ENCODE peak calls at places on chromosomes 7 and 10, in eight cellular contexts. D, G, W, Z, H, V, I and M are unnamed samples.

GRCh38 chr7:99459087-99459486 is 6.9 kb downstream of the ATP5MF start:
- DNase-seq in H (no peak), I (no peak), Z (peak), D (no peak), W (peak), G (peak), V (peak), M (no peak)

GRCh38 chr10:131902691-131903090 is 1.9 kb downstream of the PPP2R2D start:
- DNase-seq in G (no peak), V (no peak), Z (no peak), H (no peak), I (no peak), D (no peak), W (no peak), M (no peak)

GRCh38 chr10:102540023-102540422 is 36.3 kb downstream of the SUFU start:
- DNase-seq in G (no peak), W (peak), Z (peak), D (peak), H (peak), V (peak), I (no peak), M (no peak)

GRCh38 chr7:158824028-158824427 is 5.3 kb downstream of the ESYT2 start:
- DNase-seq in D (no peak), G (no peak), H (peak), Z (peak), V (no peak), I (no peak), W (peak), M (no peak)

GRCh38 chr7:36217961-36218284 is 64.9 kb downstream of the EEPD1 start:
- DNase-seq in D (no peak), W (no peak), Z (no peak), G (no peak), V (no peak), I (no peak), H (no peak), M (no peak)

GRCh38 chr10:74058071-74058470 is 60.2 kb downstream of the VCL start:
- DNase-seq in D (no peak), H (no peak), V (no peak), I (no peak), W (no peak), Z (no peak), G (peak), M (no peak)

GRCh38 chr7:108403597-108404217 is 52.5 kb downstream of the NRCAM start:
- DNase-seq in H (no peak), Z (no peak), W (no peak), V (no peak), I (no peak), G (peak), D (no peak), M (no peak)

GRCh38 chr10:126433351-126433750 is 45.1 kb upstream of the ADAM12 start:
- DNase-seq in D (peak), W (peak), Z (no peak), I (peak), H (no peak), G (no peak), V (no peak), M (no peak)

GRCh38 chr10:87850742-87851205 is 12.6 kb downstream of the KLLN start:
- DNase-seq in Z (peak), G (peak), W (no peak), V (peak), I (peak), H (no peak), D (peak), M (peak)

GRCh38 chr10:116760919-116761318 is 18.6 kb upstream of the HSPA12A start:
- DNase-seq in G (no peak), Z (no peak), D (no peak), H (no peak), I (no peak), W (no peak), V (no peak), M (no peak)

GRCh38 chr7:42097756-42098155 is 139.3 kb downstream of the GLI3 start:
- DNase-seq in G (no peak), W (peak), I (peak), Z (no peak), D (peak), V (peak), H (no peak), M (no peak)

GRCh38 chr7:149776305-149776704 is 2.9 kb upstream of the ZNF467 start:
- DNase-seq in Z (no peak), V (no peak), I (peak), W (peak), G (no peak), H (no peak), D (no peak), M (peak)

GRCh38 chr7:152597514-152597913 is 78.4 kb downstream of the XRCC2 start:
- DNase-seq in Z (no peak), I (no peak), G (no peak), H (no peak), V (no peak), D (no peak), W (peak), M (no peak)

GRCh38 chr10:96395931-96396877 is 37.4 kb upstream of the OPALIN start:
- DNase-seq in V (peak), D (peak), W (peak), H (peak), G (peak), Z (peak), I (peak), M (peak)

GRCh38 chr7:146655928-146656797 is 539.6 kb downstream of the CNTNAP2 start:
- DNase-seq in Z (no peak), W (peak), D (no peak), V (peak), H (no peak), I (no peak), G (peak), M (no peak)

GRCh38 chr7:28316489-28316888 is 95.8 kb upstream of the CREB5 start:
- DNase-seq in G (no peak), H (no peak), W (peak), Z (no peak), I (peak), D (peak), V (no peak), M (no peak)

GRCh38 chr7:128176696-128177095 is 64.4 kb upstream of the LEP start:
- DNase-seq in I (peak), G (no peak), D (no peak), V (no peak), Z (no peak), H (no peak), W (no peak), M (peak)

GRCh38 chr10:42998481-42999384 is 78.1 kb upstream of the RET start:
- DNase-seq in D (no peak), V (no peak), Z (peak), H (no peak), G (no peak), W (no peak), I (no peak), M (no peak)

GRCh38 chr10:126702181-126702580 is 31.7 kb upstream of the C10orf90 start:
- DNase-seq in D (peak), V (no peak), G (no peak), W (peak), Z (no peak), H (no peak), I (peak), M (no peak)

GRCh38 chr7:151122276-151122675 is 36.0 kb downstream of the AGAP3 start:
- DNase-seq in H (no peak), I (no peak), W (no peak), Z (no peak), D (no peak), V (no peak), G (no peak), M (no peak)

GRCh38 chr7:7424151-7424873 is 111.4 kb downstream of the COL28A1 start:
- DNase-seq in Z (peak), G (peak), W (peak), D (peak), H (peak), I (peak), V (peak), M (peak)